ENCODE peak calls at places on chromosomes 5 and 9, in nine cellular contexts. S, H, T, R, E, I, D, Z and M are unnamed samples.
A peak's percentile ranks its signal among the peaks of the same experiment; 100 is the strongest.

GRCh38 chr9:77601476-77602056 is 46.6 kb downstream of the GNA14 start:
- DNase-seq in Z (no peak), R (no peak), E (no peak), H (no peak), D (no peak), T (no peak), I (no peak), S (no peak), M (no peak)

GRCh38 chr5:11234501-11234911 is 473.5 kb upstream of the DAP start:
- DNase-seq in E (no peak), T (no peak), H (no peak), S (no peak), Z (no peak), R (no peak), D (no peak), I (no peak), M (peak; percentile 16)

GRCh38 chr5:68214472-68215207 is 916 bp upstream of the PIK3R1 start:
- DNase-seq in T (no peak), E (peak; percentile 43), R (no peak), Z (no peak), H (peak; percentile 56), I (no peak), D (no peak), S (peak; percentile 30), M (no peak)

GRCh38 chr9:77707696-77708095 is 59.6 kb upstream of the GNA14 start:
- DNase-seq in T (peak; percentile 95), E (no peak), H (peak; percentile 80), D (peak; percentile 87), S (peak; percentile 82), R (no peak), Z (peak; percentile 80), I (peak; percentile 76), M (peak; percentile 46)

GRCh38 chr9:122107291-122107805 is 14.2 kb upstream of the TTLL11 start:
- DNase-seq in T (peak; percentile 90), S (no peak), I (no peak), D (no peak), Z (no peak), R (peak; percentile 78), H (no peak), E (no peak), M (no peak)

GRCh38 chr9:81305561-81306182 is 383.7 kb downstream of the TLE1 start:
- DNase-seq in E (no peak), H (no peak), R (no peak), Z (no peak), I (no peak), D (no peak), S (no peak), T (no peak), M (no peak)

GRCh38 chr9:14661421-14662059 is 31.7 kb downstream of the ZDHHC21 start:
- DNase-seq in T (no peak), H (no peak), R (no peak), Z (no peak), E (peak; percentile 37), S (no peak), D (no peak), I (no peak), M (no peak)

GRCh38 chr5:158857376-158857775 is 242.3 kb downstream of the EBF1 start:
- DNase-seq in D (no peak), S (no peak), E (no peak), I (no peak), T (no peak), Z (no peak), R (no peak), H (no peak), M (no peak)

GRCh38 chr9:77488439-77489126 is 159.5 kb downstream of the GNA14 start:
- DNase-seq in T (no peak), Z (no peak), I (no peak), D (no peak), S (no peak), E (peak; percentile 5), R (no peak), H (no peak), M (no peak)

GRCh38 chr5:133285583-133286021 is 233.8 kb downstream of the HSPA4 start:
- DNase-seq in E (no peak), T (no peak), Z (no peak), R (no peak), H (no peak), S (no peak), D (no peak), I (peak; percentile 87), M (peak; percentile 54)

GRCh38 chr5:90233496-90233895 is 176.1 kb downstream of the CETN3 start:
- DNase-seq in S (no peak), H (no peak), T (no peak), R (no peak), E (no peak), I (no peak), Z (no peak), D (no peak), M (no peak)

GRCh38 chr5:179870403-179870903 is 11.8 kb upstream of the MRNIP start:
- DNase-seq in R (peak; percentile 40), Z (peak; percentile 41), T (no peak), S (peak; percentile 88), D (peak; percentile 63), I (peak; percentile 68), H (no peak), E (peak; percentile 30), M (peak; percentile 70)

GRCh38 chr5:125717209-125717608 is 706.0 kb upstream of the GRAMD2B start:
- DNase-seq in T (no peak), Z (no peak), I (no peak), E (no peak), D (no peak), H (no peak), S (no peak), R (no peak), M (no peak)

GRCh38 chr9:114852050-114852594 is 46.3 kb upstream of the TNFSF15 start:
- DNase-seq in E (no peak), T (no peak), I (no peak), S (no peak), R (no peak), Z (peak; percentile 41), D (no peak), H (no peak), M (no peak)

GRCh38 chr5:154286557-154286956 is 96.0 kb downstream of the GALNT10 start:
- DNase-seq in H (no peak), S (no peak), R (no peak), E (no peak), T (no peak), D (no peak), I (no peak), Z (no peak), M (no peak)

GRCh38 chr9:98801969-98802371 is 5.5 kb upstream of the GALNT12 start:
- DNase-seq in H (no peak), R (no peak), E (no peak), D (no peak), S (no peak), I (no peak), T (no peak), Z (no peak), M (no peak)

GRCh38 chr9:27539479-27540441 is 10.1 kb upstream of the MOB3B start:
- DNase-seq in D (peak; percentile 63), R (no peak), H (peak; percentile 70), I (peak; percentile 32), E (no peak), T (peak; percentile 83), S (peak; percentile 54), Z (peak; percentile 45), M (no peak)

GRCh38 chr5:89457411-89458329 is 574.7 kb upstream of the MEF2C start:
- DNase-seq in I (peak; percentile 56), R (no peak), S (peak; percentile 40), D (peak; percentile 18), T (peak; percentile 69), E (no peak), H (peak; percentile 47), Z (peak; percentile 14), M (peak; percentile 68)

GRCh38 chr5:126920291-126920690 is 110.1 kb downstream of the MARCHF3 start:
- DNase-seq in D (no peak), E (no peak), I (no peak), R (no peak), Z (no peak), T (no peak), H (no peak), S (no peak), M (no peak)
- TF ChIP-seq CTCF in D (no peak), E (no peak), I (no peak), R (no peak), Z (no peak), T (no peak), H (no peak), S (no peak), M (no peak)

GRCh38 chr9:134546231-134546731 is 95.3 kb upstream of the COL5A1 start:
- DNase-seq in E (no peak), T (peak; percentile 71), H (no peak), Z (no peak), R (no peak), D (no peak), I (no peak), S (no peak), M (no peak)

GRCh38 chr9:134546746-134547145 is 94.9 kb upstream of the COL5A1 start:
- DNase-seq in Z (no peak), I (no peak), H (no peak), D (no peak), T (peak; percentile 57), R (peak; percentile 36), E (no peak), S (no peak), M (no peak)

GRCh38 chr9:134544388-134545212 is 97.0 kb upstream of the COL5A1 start:
- DNase-seq in D (peak; percentile 54), Z (peak; percentile 57), T (peak; percentile 82), R (peak; percentile 43), E (no peak), I (no peak), S (no peak), H (no peak), M (no peak)

GRCh38 chr9:134547161-134548100 is 94.2 kb upstream of the COL5A1 start:
- DNase-seq in S (peak; percentile 59), R (peak; percentile 28), E (no peak), Z (no peak), I (no peak), H (no peak), T (peak; percentile 55), D (no peak), M (no peak)

GRCh38 chr9:134545213-134546211 is 96.1 kb upstream of the COL5A1 start:
- DNase-seq in I (no peak), H (no peak), T (peak; percentile 68), D (no peak), E (no peak), R (peak; percentile 42), Z (no peak), S (no peak), M (no peak)
- H3K4me3 ChIP-seq in I (no peak overlapping the region), H (peak overlapping the region; percentile 17), T (no peak overlapping the region), D (no peak overlapping the region), E (no peak overlapping the region), R (no peak overlapping the region), Z (peak overlapping the region; percentile 27), S (no peak overlapping the region), M (no peak overlapping the region)

DNA sequence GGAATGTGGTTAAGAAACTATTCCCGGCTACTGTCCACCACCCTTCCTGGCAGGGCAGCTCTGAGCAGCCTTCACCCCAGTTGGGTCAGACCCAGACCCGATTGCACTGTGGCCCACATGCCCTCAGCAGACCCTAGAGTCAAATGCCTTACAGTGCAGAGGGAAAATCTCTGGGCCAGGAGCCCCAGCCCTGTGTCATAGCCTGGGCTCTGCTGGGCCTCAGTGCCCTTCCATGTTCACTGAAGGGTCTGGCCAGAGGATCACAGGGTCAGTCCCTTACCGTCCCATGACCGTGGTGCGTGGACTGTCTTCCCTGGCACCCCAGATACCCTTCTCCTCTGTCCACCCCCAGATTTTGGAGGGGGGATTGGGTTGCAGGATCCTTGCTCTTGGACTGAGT is 73.5 kb upstream of the COL5A1 start:
- DNase-seq in S (no peak), E (no peak), T (peak; percentile 27), H (no peak), Z (no peak), I (no peak), R (peak; percentile 14), D (no peak), M (peak; percentile 2)
- H3K27ac ChIP-seq in S (no peak overlapping the region), E (no peak overlapping the region), T (no peak overlapping the region), H (no peak overlapping the region), Z (no peak overlapping the region), I (no peak overlapping the region), R (no peak overlapping the region), D (no peak overlapping the region), M (no peak overlapping the region)

GRCh38 chr9:25573281-25573680 is 105.0 kb downstream of the TUSC1 start:
- DNase-seq in E (no peak), S (no peak), I (no peak), R (no peak), T (no peak), D (no peak), H (no peak), Z (no peak), M (no peak)
- TF ChIP-seq CTCF in E (no peak), S (no peak), I (no peak), R (no peak), T (no peak), D (no peak), H (no peak), Z (no peak), M (no peak)